ENCODE peak calls at places on chromosomes 13 and 19, in eight cellular contexts. X, L, V, I, N, D, P and C are unnamed samples.
A peak's percentile ranks its signal among the peaks of the same experiment; 100 is the strongest.

GRCh38 chr13:45303866-45304265 is 37.1 kb downstream of the TPT1 start:
- DNase-seq in N (no peak), P (no peak), V (no peak), L (no peak), X (no peak), I (no peak), D (no peak), C (peak; percentile 37)

GRCh38 chr13:26280295-26280694 is 26.4 kb downstream of the CDK8 start:
- DNase-seq in I (no peak), X (no peak), D (no peak), V (no peak), N (no peak), P (peak; percentile 67), L (no peak), C (no peak)

GRCh38 chr13:29956771-29957170 is 106.4 kb upstream of the UBL3 start:
- DNase-seq in L (no peak), V (no peak), D (no peak), P (no peak), X (no peak), I (no peak), N (no peak), C (peak; percentile 41)

GRCh38 chr13:113113846-113114271 is 8.3 kb downstream of the F7 start:
- DNase-seq in I (no peak), N (no peak), D (no peak), P (no peak), V (no peak), X (no peak), L (no peak), C (no peak)

GRCh38 chr13:81017525-81018152 is 676.7 kb upstream of the SPRY2 start:
- DNase-seq in D (no peak), V (no peak), N (no peak), L (peak; percentile 70), X (no peak), I (peak; percentile 53), P (peak; percentile 52), C (peak; percentile 43)

GRCh38 chr19:4052114-4052992 is 14.3 kb downstream of the ZBTB7A start:
- DNase-seq in X (no peak), P (peak; percentile 65), V (peak; percentile 81), N (peak; percentile 62), L (no peak), I (no peak), D (peak; percentile 70), C (no peak)

GRCh38 chr13:28750187-28751045 is 31.6 kb upstream of the SLC46A3 start:
- DNase-seq in V (no peak), L (no peak), P (peak; percentile 6), D (no peak), N (no peak), X (no peak), I (no peak), C (no peak)

GRCh38 chr13:113558461-113558860 is 26.1 kb upstream of the TFDP1 start:
- DNase-seq in D (no peak), V (peak; percentile 2), P (no peak), N (no peak), X (no peak), I (no peak), L (no peak), C (no peak)

GRCh38 chr19:4295972-4296771 is 6.0 kb downstream of the TMIGD2 start:
- DNase-seq in X (no peak), D (no peak), V (no peak), P (no peak), N (no peak), I (peak; percentile 93), L (no peak), C (peak; percentile 64)

GRCh38 chr13:43129511-43130130 is 106.2 kb downstream of the DNAJC15 start:
- DNase-seq in V (no peak), P (no peak), X (no peak), L (no peak), D (no peak), I (no peak), N (no peak), C (peak; percentile 85)

GRCh38 chr19:35256566-35256965 is 7.8 kb downstream of the LSR start:
- DNase-seq in V (no peak), L (no peak), X (no peak), I (no peak), D (no peak), N (no peak), P (no peak), C (no peak)